ENCODE peak calls at places on chromosomes 11 and 22, in eight cellular contexts. T is tibial nerve; K is HCT116; P is naive thymus-derived CD4-positive, alpha-beta T cell; N is colonic mucosa; C is GM12878; F is CD4-positive, CD25-positive, alpha-beta regulatory T cell; Z is heart right ventricle. I is an unnamed sample. For H3K4me1 and H3K27me3, the result is how much of the 10 kb centered on the place peaks cover.

GRCh38 chr22:35596821-35597220 is 20.3 kb downstream of the MB start:
- DNase-seq in T (no peak), K (no peak), P (no peak), N (no peak), C (no peak), F (no peak), Z (peak), I (no peak)

GRCh38 chr11:73270089-73270854 is 1.9 kb upstream of the P2RY6 start:
- DNase-seq in T (no peak), K (no peak), P (no peak), N (no peak), C (no peak), F (no peak), Z (no peak), I (no peak)

GRCh38 chr11:12084191-12084717 is 26.1 kb upstream of the MICAL2 start:
- DNase-seq in T (no peak), K (no peak), P (no peak), N (no peak), C (no peak), F (no peak), Z (no peak), I (no peak)

GRCh38 chr11:63906585-63906984 is 10.4 kb downstream of the RCOR2 start:
- DNase-seq in T (no peak), K (no peak), P (peak), N (no peak), C (no peak), F (peak), Z (no peak), I (peak)

GRCh38 chr11:79702303-79702702 is 261.5 kb upstream of the TENM4 start:
- DNase-seq in T (no peak), K (no peak), P (no peak), N (no peak), C (no peak), F (no peak), Z (no peak), I (no peak)

GRCh38 chr11:2813141-2813908 is 72.2 kb downstream of the CDKN1C start:
- DNase-seq in T (no peak), K (no peak), P (no peak), N (no peak), C (no peak), F (no peak), Z (no peak), I (no peak)

GRCh38 chr22:23691748-23692423 is 1.1 kb downstream of the RGL4 start:
- DNase-seq in T (no peak), K (no peak), P (no peak), N (no peak), C (no peak), F (no peak), Z (no peak), I (no peak)

GRCh38 chr11:65445604-65446445 is 23.2 kb downstream of the NEAT1 start:
- DNase-seq in T (peak), K (no peak), P (no peak), N (no peak), C (no peak), F (peak), Z (no peak), I (no peak)

GRCh38 chr11:69320756-69321741 is 27.1 kb downstream of the MYEOV start:
- DNase-seq in T (no peak), K (no peak), P (no peak), N (no peak), C (no peak), F (no peak), Z (no peak), I (no peak)

DNA sequence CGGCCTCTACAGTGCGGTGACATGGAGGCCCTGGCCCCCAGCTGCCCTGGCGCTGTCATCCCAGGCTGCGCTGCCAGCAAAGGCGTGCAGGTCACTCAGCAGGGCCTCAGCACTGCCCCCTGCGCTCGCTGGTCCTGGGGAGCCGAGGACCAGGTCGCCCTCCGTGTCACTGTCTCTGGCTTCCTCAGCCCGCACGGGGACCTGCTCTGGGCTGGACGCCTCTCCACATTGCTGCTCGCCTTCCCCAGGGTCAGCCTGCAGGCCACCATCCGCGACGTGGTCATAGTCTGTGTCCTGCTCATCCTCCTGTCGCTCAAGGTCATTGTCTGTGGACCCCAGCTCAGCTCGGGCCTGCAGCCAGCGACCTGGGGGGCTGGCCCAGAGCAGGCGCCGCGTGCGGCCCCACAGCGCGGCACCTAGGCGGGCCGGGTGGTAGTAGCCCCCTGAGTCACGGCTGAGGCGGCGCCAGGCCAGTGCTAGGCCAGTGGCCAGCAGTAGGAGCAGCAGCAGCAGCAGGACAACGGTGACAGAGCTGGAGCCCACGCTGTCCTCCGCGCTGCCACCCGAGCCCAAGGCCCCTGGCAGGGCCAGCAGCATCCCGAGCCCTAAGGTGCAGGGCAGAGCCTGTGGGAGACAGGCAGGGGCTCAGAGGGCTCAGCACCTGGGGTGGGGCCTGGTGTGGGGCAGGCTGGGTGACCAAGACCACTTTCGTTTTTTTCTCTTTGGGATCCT is 1.6 kb downstream of the PTPRCAP start:
- DNase-seq in T (no peak), K (no peak), P (no peak), N (no peak), C (no peak), F (no peak), Z (no peak), I (no peak)
- H3K4me3 ChIP-seq in T (no peak), K (no peak), P (peak), N (peak), C (peak), F (peak), Z (no peak), I (no peak)

GRCh38 chr11:132605794-132606570 is 926.3 kb downstream of the OPCML start:
- DNase-seq in T (no peak), K (no peak), P (no peak), N (no peak), C (no peak), F (no peak), Z (no peak), I (no peak)
- H3K4me1 ChIP-seq in T (under half), K (under half), P (under half), N (under half), C (under half), F (under half), Z (under half), I (under half)

GRCh38 chr22:46026907-46027218 is 49.9 kb upstream of the WNT7B start:
- DNase-seq in T (no peak), K (no peak), P (no peak), N (no peak), C (no peak), F (no peak), Z (no peak), I (no peak)
- H3K27me3 ChIP-seq in T (under half), K (under half), P (under half), N (under half), C (under half), F (under half), Z (under half), I (under half)

DNA sequence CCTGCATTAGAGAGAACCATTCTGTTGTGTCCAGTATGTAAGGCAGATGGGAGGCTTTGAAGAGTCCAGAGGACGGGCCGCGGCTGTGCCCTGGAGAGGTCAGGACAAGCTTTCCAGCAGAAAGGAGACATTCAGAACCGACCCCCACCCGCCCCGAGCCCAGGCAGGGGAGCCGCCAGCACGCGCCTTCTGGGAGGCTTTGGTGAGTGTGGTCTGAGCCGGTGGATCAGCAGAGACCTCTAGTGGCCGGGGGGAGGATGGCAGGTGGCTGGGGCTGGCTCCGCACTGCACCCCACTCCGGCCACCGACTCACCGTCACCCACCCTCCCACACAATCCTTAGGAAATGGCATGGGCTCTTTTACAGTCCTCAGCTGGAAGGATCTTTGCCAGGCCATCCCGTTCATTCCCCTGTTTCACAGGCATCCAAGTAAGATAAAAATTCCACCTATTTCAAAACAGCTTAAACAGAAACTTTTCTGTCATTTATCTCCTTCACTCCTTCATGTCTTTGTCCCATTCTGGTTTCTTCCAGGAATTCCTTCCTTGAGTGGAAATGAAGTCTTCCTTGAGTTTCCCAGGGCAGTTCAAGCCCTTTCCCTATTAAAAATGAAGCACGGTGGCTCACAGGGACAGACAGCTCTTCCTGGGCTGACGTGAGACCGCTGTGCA is 91.1 kb downstream of the FEZ1 start:
- DNase-seq in T (peak), K (peak), P (peak), N (peak), C (no peak), F (peak), Z (peak), I (peak)
- H3K4me3 ChIP-seq in T (no peak), K (no peak), P (no peak), N (no peak), C (no peak), F (no peak), Z (no peak), I (no peak)

I was measured in HAP-1.